ENCODE peak calls at places on chromosomes 16 and 17, in nine cellular contexts. One of them, this sample, is unnamed.

GRCh38 chr17:2796164-2797140 is at the start of gene RAP1GAP2:
- DNase-seq in H4: no peak
- DNase-seq in NCI-H2081 treated with DMSO at 0.1 percent for 48 hours: no peak
- DNase-seq in bronchial epithelial cell: no peak
- DNase-seq in substantia nigra: no peak
- DNase-seq in NCI-H1694 treated with DMSO at 0.1 percent for 48 hours: no peak
- DNase-seq in A549: no peak
- DNase-seq in anterior cingulate cortex: peak
- DNase-seq in amygdala: no peak
- DNase-seq in this sample: no peak

GRCh38 chr17:29726721-29727252 is 104.1 kb upstream of the CORO6 start:
- DNase-seq in A549: peak
- DNase-seq in H4: no peak
- DNase-seq in NCI-H2081 treated with DMSO at 0.1 percent for 48 hours: no peak
- DNase-seq in anterior cingulate cortex: no peak
- DNase-seq in bronchial epithelial cell: peak
- DNase-seq in amygdala: no peak
- DNase-seq in NCI-H1694 treated with DMSO at 0.1 percent for 48 hours: no peak
- DNase-seq in substantia nigra: no peak
- DNase-seq in this sample: no peak

GRCh38 chr17:17780941-17781590 is 55.7 kb downstream of the SREBF1 start:
- DNase-seq in bronchial epithelial cell: peak
- DNase-seq in NCI-H2081 treated with DMSO at 0.1 percent for 48 hours: no peak
- DNase-seq in A549: peak
- DNase-seq in substantia nigra: no peak
- DNase-seq in amygdala: peak
- DNase-seq in NCI-H1694 treated with DMSO at 0.1 percent for 48 hours: no peak
- DNase-seq in anterior cingulate cortex: peak
- DNase-seq in H4: peak
- DNase-seq in this sample: no peak

GRCh38 chr17:76889323-76889722 is 21.1 kb downstream of the MGAT5B start:
- DNase-seq in A549: no peak
- DNase-seq in amygdala: no peak
- DNase-seq in substantia nigra: no peak
- DNase-seq in NCI-H2081 treated with DMSO at 0.1 percent for 48 hours: no peak
- DNase-seq in bronchial epithelial cell: no peak
- DNase-seq in H4: no peak
- DNase-seq in anterior cingulate cortex: no peak
- DNase-seq in NCI-H1694 treated with DMSO at 0.1 percent for 48 hours: no peak
- DNase-seq in this sample: no peak

GRCh38 chr17:28056276-28056620 is 13.8 kb downstream of the NLK start:
- DNase-seq in H4: no peak
- DNase-seq in NCI-H1694 treated with DMSO at 0.1 percent for 48 hours: no peak
- DNase-seq in anterior cingulate cortex: no peak
- DNase-seq in amygdala: no peak
- DNase-seq in bronchial epithelial cell: no peak
- DNase-seq in A549: no peak
- DNase-seq in NCI-H2081 treated with DMSO at 0.1 percent for 48 hours: no peak
- DNase-seq in substantia nigra: no peak
- DNase-seq in this sample: no peak

GRCh38 chr17:8430966-8431365 is 4.7 kb upstream of the NDEL1 start:
- DNase-seq in NCI-H2081 treated with DMSO at 0.1 percent for 48 hours: no peak
- DNase-seq in substantia nigra: no peak
- DNase-seq in anterior cingulate cortex: no peak
- DNase-seq in H4: peak
- DNase-seq in A549: no peak
- DNase-seq in bronchial epithelial cell: no peak
- DNase-seq in NCI-H1694 treated with DMSO at 0.1 percent for 48 hours: no peak
- DNase-seq in amygdala: no peak
- DNase-seq in this sample: no peak

GRCh38 chr17:80192268-80192667 is 22.4 kb downstream of the CARD14 start:
- DNase-seq in substantia nigra: peak
- DNase-seq in bronchial epithelial cell: peak
- DNase-seq in anterior cingulate cortex: peak
- DNase-seq in NCI-H2081 treated with DMSO at 0.1 percent for 48 hours: no peak
- DNase-seq in A549: no peak
- DNase-seq in amygdala: no peak
- DNase-seq in H4: no peak
- DNase-seq in NCI-H1694 treated with DMSO at 0.1 percent for 48 hours: no peak
- DNase-seq in this sample: no peak

GRCh38 chr17:47618416-47618815 is 31.3 kb upstream of the KPNB1 start:
- DNase-seq in amygdala: no peak
- DNase-seq in H4: no peak
- DNase-seq in NCI-H2081 treated with DMSO at 0.1 percent for 48 hours: no peak
- DNase-seq in A549: peak
- DNase-seq in NCI-H1694 treated with DMSO at 0.1 percent for 48 hours: peak
- DNase-seq in bronchial epithelial cell: no peak
- DNase-seq in anterior cingulate cortex: no peak
- DNase-seq in substantia nigra: no peak
- DNase-seq in this sample: no peak

GRCh38 chr17:56870163-56870651 is 36.3 kb downstream of the DGKE start:
- DNase-seq in substantia nigra: no peak
- DNase-seq in anterior cingulate cortex: no peak
- DNase-seq in bronchial epithelial cell: no peak
- DNase-seq in A549: no peak
- DNase-seq in NCI-H2081 treated with DMSO at 0.1 percent for 48 hours: no peak
- DNase-seq in NCI-H1694 treated with DMSO at 0.1 percent for 48 hours: no peak
- DNase-seq in H4: no peak
- DNase-seq in amygdala: no peak
- DNase-seq in this sample: no peak

GRCh38 chr16:69798466-69798865 is 36.3 kb downstream of the WWP2 start:
- DNase-seq in anterior cingulate cortex: peak
- DNase-seq in A549: no peak
- DNase-seq in amygdala: no peak
- DNase-seq in substantia nigra: peak
- DNase-seq in NCI-H2081 treated with DMSO at 0.1 percent for 48 hours: no peak
- DNase-seq in H4: no peak
- DNase-seq in NCI-H1694 treated with DMSO at 0.1 percent for 48 hours: no peak
- DNase-seq in bronchial epithelial cell: no peak
- DNase-seq in this sample: no peak

GRCh38 chr17:40810505-40810904 is 10.7 kb upstream of the KRT28 start:
- DNase-seq in NCI-H1694 treated with DMSO at 0.1 percent for 48 hours: no peak
- DNase-seq in anterior cingulate cortex: no peak
- DNase-seq in amygdala: no peak
- DNase-seq in bronchial epithelial cell: peak
- DNase-seq in H4: no peak
- DNase-seq in substantia nigra: no peak
- DNase-seq in NCI-H2081 treated with DMSO at 0.1 percent for 48 hours: no peak
- DNase-seq in A549: peak
- DNase-seq in this sample: no peak

GRCh38 chr16:11202260-11203091 is 53.5 kb downstream of the SOCS1 start:
- DNase-seq in substantia nigra: no peak
- DNase-seq in A549: no peak
- DNase-seq in anterior cingulate cortex: no peak
- DNase-seq in NCI-H1694 treated with DMSO at 0.1 percent for 48 hours: no peak
- DNase-seq in NCI-H2081 treated with DMSO at 0.1 percent for 48 hours: no peak
- DNase-seq in amygdala: no peak
- DNase-seq in H4: no peak
- DNase-seq in bronchial epithelial cell: peak
- DNase-seq in this sample: no peak

GRCh38 chr17:8187517-8188407 is 2.2 kb downstream of the BORCS6 start:
- DNase-seq in A549: peak
- DNase-seq in bronchial epithelial cell: peak
- DNase-seq in anterior cingulate cortex: peak
- DNase-seq in NCI-H2081 treated with DMSO at 0.1 percent for 48 hours: peak
- DNase-seq in NCI-H1694 treated with DMSO at 0.1 percent for 48 hours: peak
- DNase-seq in H4: peak
- DNase-seq in substantia nigra: peak
- DNase-seq in amygdala: peak
- DNase-seq in this sample: peak

GRCh38 chr17:48148029-48148759 is 40.6 kb downstream of the SNX11 start:
- DNase-seq in NCI-H2081 treated with DMSO at 0.1 percent for 48 hours: no peak
- DNase-seq in substantia nigra: no peak
- DNase-seq in amygdala: no peak
- DNase-seq in bronchial epithelial cell: no peak
- DNase-seq in A549: no peak
- DNase-seq in anterior cingulate cortex: no peak
- DNase-seq in NCI-H1694 treated with DMSO at 0.1 percent for 48 hours: peak
- DNase-seq in H4: no peak
- DNase-seq in this sample: no peak

GRCh38 chr17:34226011-34226410 is 29.1 kb upstream of the CCL2 start:
- DNase-seq in bronchial epithelial cell: peak
- DNase-seq in H4: no peak
- DNase-seq in anterior cingulate cortex: no peak
- DNase-seq in NCI-H1694 treated with DMSO at 0.1 percent for 48 hours: no peak
- DNase-seq in A549: no peak
- DNase-seq in amygdala: no peak
- DNase-seq in NCI-H2081 treated with DMSO at 0.1 percent for 48 hours: no peak
- DNase-seq in substantia nigra: no peak
- DNase-seq in this sample: no peak

GRCh38 chr17:64245218-64246145 is 17.6 kb downstream of the TEX2 start:
- DNase-seq in A549: no peak
- DNase-seq in NCI-H2081 treated with DMSO at 0.1 percent for 48 hours: no peak
- DNase-seq in bronchial epithelial cell: no peak
- DNase-seq in amygdala: no peak
- DNase-seq in substantia nigra: no peak
- DNase-seq in H4: no peak
- DNase-seq in NCI-H1694 treated with DMSO at 0.1 percent for 48 hours: no peak
- DNase-seq in anterior cingulate cortex: no peak
- DNase-seq in this sample: no peak

GRCh38 chr16:12000032-12000431 is 23.5 kb downstream of the SNX29 start:
- DNase-seq in NCI-H2081 treated with DMSO at 0.1 percent for 48 hours: no peak
- DNase-seq in H4: no peak
- DNase-seq in substantia nigra: no peak
- DNase-seq in bronchial epithelial cell: no peak
- DNase-seq in amygdala: no peak
- DNase-seq in NCI-H1694 treated with DMSO at 0.1 percent for 48 hours: no peak
- DNase-seq in anterior cingulate cortex: no peak
- DNase-seq in A549: no peak
- DNase-seq in this sample: no peak

GRCh38 chr17:81040791-81041337 is 5.9 kb downstream of the BAIAP2 start:
- DNase-seq in NCI-H1694 treated with DMSO at 0.1 percent for 48 hours: no peak
- DNase-seq in bronchial epithelial cell: no peak
- DNase-seq in substantia nigra: no peak
- DNase-seq in amygdala: no peak
- DNase-seq in H4: no peak
- DNase-seq in NCI-H2081 treated with DMSO at 0.1 percent for 48 hours: no peak
- DNase-seq in A549: peak
- DNase-seq in anterior cingulate cortex: no peak
- DNase-seq in this sample: no peak

GRCh38 chr17:78144736-78145641 is 1.2 kb upstream of the C17orf99 start:
- DNase-seq in H4: no peak
- DNase-seq in anterior cingulate cortex: peak
- DNase-seq in amygdala: no peak
- DNase-seq in NCI-H2081 treated with DMSO at 0.1 percent for 48 hours: no peak
- DNase-seq in substantia nigra: peak
- DNase-seq in A549: peak
- DNase-seq in bronchial epithelial cell: no peak
- DNase-seq in NCI-H1694 treated with DMSO at 0.1 percent for 48 hours: no peak
- DNase-seq in this sample: no peak

GRCh38 chr16:49902908-49903307 is 47.0 kb upstream of the ZNF423 start:
- DNase-seq in amygdala: no peak
- DNase-seq in A549: no peak
- DNase-seq in H4: no peak
- DNase-seq in bronchial epithelial cell: no peak
- DNase-seq in anterior cingulate cortex: no peak
- DNase-seq in NCI-H1694 treated with DMSO at 0.1 percent for 48 hours: no peak
- DNase-seq in NCI-H2081 treated with DMSO at 0.1 percent for 48 hours: no peak
- DNase-seq in substantia nigra: no peak
- DNase-seq in this sample: no peak

GRCh38 chr16:77898671-77899211 is 110.4 kb downstream of the VAT1L start:
- DNase-seq in amygdala: no peak
- DNase-seq in A549: no peak
- DNase-seq in NCI-H2081 treated with DMSO at 0.1 percent for 48 hours: peak
- DNase-seq in anterior cingulate cortex: no peak
- DNase-seq in H4: peak
- DNase-seq in bronchial epithelial cell: no peak
- DNase-seq in substantia nigra: no peak
- DNase-seq in NCI-H1694 treated with DMSO at 0.1 percent for 48 hours: peak
- DNase-seq in this sample: no peak

GRCh38 chr17:9645858-9646555 is 690 bp downstream of the USP43 start:
- DNase-seq in A549: peak
- DNase-seq in amygdala: no peak
- DNase-seq in NCI-H1694 treated with DMSO at 0.1 percent for 48 hours: no peak
- DNase-seq in substantia nigra: no peak
- DNase-seq in NCI-H2081 treated with DMSO at 0.1 percent for 48 hours: no peak
- DNase-seq in anterior cingulate cortex: no peak
- DNase-seq in bronchial epithelial cell: peak
- DNase-seq in H4: no peak
- DNase-seq in this sample: peak

GRCh38 chr17:68515238-68515637 is 3.0 kb downstream of the PRKAR1A start:
- DNase-seq in anterior cingulate cortex: no peak
- DNase-seq in bronchial epithelial cell: no peak
- DNase-seq in NCI-H2081 treated with DMSO at 0.1 percent for 48 hours: no peak
- DNase-seq in NCI-H1694 treated with DMSO at 0.1 percent for 48 hours: no peak
- DNase-seq in amygdala: no peak
- DNase-seq in A549: no peak
- DNase-seq in H4: no peak
- DNase-seq in substantia nigra: no peak
- DNase-seq in this sample: no peak

GRCh38 chr17:66661411-66661843 is 173.5 kb upstream of the CACNG5 start:
- DNase-seq in substantia nigra: no peak
- DNase-seq in NCI-H1694 treated with DMSO at 0.1 percent for 48 hours: no peak
- DNase-seq in anterior cingulate cortex: no peak
- DNase-seq in H4: peak
- DNase-seq in A549: peak
- DNase-seq in bronchial epithelial cell: peak
- DNase-seq in NCI-H2081 treated with DMSO at 0.1 percent for 48 hours: peak
- DNase-seq in amygdala: no peak
- DNase-seq in this sample: no peak

GRCh38 chr17:74213897-74214386 is 571 bp downstream of the TTYH2 start:
- DNase-seq in H4: no peak
- DNase-seq in bronchial epithelial cell: no peak
- DNase-seq in substantia nigra: peak
- DNase-seq in A549: no peak
- DNase-seq in NCI-H1694 treated with DMSO at 0.1 percent for 48 hours: no peak
- DNase-seq in anterior cingulate cortex: no peak
- DNase-seq in NCI-H2081 treated with DMSO at 0.1 percent for 48 hours: no peak
- DNase-seq in amygdala: peak
- DNase-seq in this sample: no peak

GRCh38 chr16:13312063-13312462 is 410.7 kb downstream of the SHISA9 start:
- DNase-seq in amygdala: no peak
- DNase-seq in H4: no peak
- DNase-seq in bronchial epithelial cell: no peak
- DNase-seq in anterior cingulate cortex: no peak
- DNase-seq in NCI-H2081 treated with DMSO at 0.1 percent for 48 hours: no peak
- DNase-seq in substantia nigra: no peak
- DNase-seq in NCI-H1694 treated with DMSO at 0.1 percent for 48 hours: no peak
- DNase-seq in A549: no peak
- DNase-seq in this sample: no peak

GRCh38 chr17:58991718-58992331 is 114.9 kb downstream of the TRIM37 start:
- DNase-seq in anterior cingulate cortex: no peak
- DNase-seq in amygdala: no peak
- DNase-seq in NCI-H2081 treated with DMSO at 0.1 percent for 48 hours: no peak
- DNase-seq in NCI-H1694 treated with DMSO at 0.1 percent for 48 hours: no peak
- DNase-seq in A549: peak
- DNase-seq in H4: no peak
- DNase-seq in substantia nigra: no peak
- DNase-seq in bronchial epithelial cell: peak
- DNase-seq in this sample: no peak

GRCh38 chr16:83899272-83899897 is 470 bp downstream of the MLYCD start:
- DNase-seq in substantia nigra: peak
- DNase-seq in NCI-H1694 treated with DMSO at 0.1 percent for 48 hours: no peak
- DNase-seq in NCI-H2081 treated with DMSO at 0.1 percent for 48 hours: no peak
- DNase-seq in amygdala: peak
- DNase-seq in A549: peak
- DNase-seq in anterior cingulate cortex: peak
- DNase-seq in bronchial epithelial cell: peak
- DNase-seq in H4: no peak
- DNase-seq in this sample: peak

GRCh38 chr17:69732272-69732671 is 317.8 kb downstream of the MAP2K6 start:
- DNase-seq in A549: no peak
- DNase-seq in anterior cingulate cortex: no peak
- DNase-seq in NCI-H2081 treated with DMSO at 0.1 percent for 48 hours: no peak
- DNase-seq in substantia nigra: no peak
- DNase-seq in H4: no peak
- DNase-seq in amygdala: no peak
- DNase-seq in bronchial epithelial cell: no peak
- DNase-seq in NCI-H1694 treated with DMSO at 0.1 percent for 48 hours: no peak
- DNase-seq in this sample: no peak

GRCh38 chr16:65532846-65533245 is 411.0 kb upstream of the CDH11 start:
- DNase-seq in A549: no peak
- DNase-seq in NCI-H2081 treated with DMSO at 0.1 percent for 48 hours: no peak
- DNase-seq in substantia nigra: no peak
- DNase-seq in amygdala: no peak
- DNase-seq in anterior cingulate cortex: no peak
- DNase-seq in H4: no peak
- DNase-seq in bronchial epithelial cell: no peak
- DNase-seq in NCI-H1694 treated with DMSO at 0.1 percent for 48 hours: no peak
- DNase-seq in this sample: no peak

GRCh38 chr16:2701713-2702437 is 18.1 kb downstream of the PRSS27 start:
- DNase-seq in NCI-H1694 treated with DMSO at 0.1 percent for 48 hours: no peak
- DNase-seq in bronchial epithelial cell: no peak
- DNase-seq in A549: no peak
- DNase-seq in anterior cingulate cortex: no peak
- DNase-seq in amygdala: no peak
- DNase-seq in NCI-H2081 treated with DMSO at 0.1 percent for 48 hours: no peak
- DNase-seq in H4: no peak
- DNase-seq in substantia nigra: no peak
- DNase-seq in this sample: no peak

This sample was measured in memory B cell.